ENCODE peak calls at places on chromosomes 13 and 19, in eight cellular contexts. N, P, U, A, I, Y, T and J are unnamed samples.

GRCh38 chr19:44685877-44686276 is 13.1 kb upstream of the CEACAM16 start:
- DNase-seq in U (no peak), A (no peak), P (no peak), N (no peak), Y (no peak), I (no peak), T (no peak), J (peak)

GRCh38 chr13:91017031-91017668 is 330.3 kb upstream of the MIR17HG start:
- DNase-seq in A (no peak), U (no peak), T (no peak), I (peak), N (peak), Y (peak), P (no peak), J (peak)

GRCh38 chr13:59745395-59745788 is 418.3 kb downstream of the DIAPH3 start:
- DNase-seq in T (no peak), U (no peak), I (no peak), N (no peak), P (no peak), A (no peak), Y (no peak), J (no peak)

GRCh38 chr19:5903054-5903501 is 512 bp downstream of the NDUFA11 start:
- DNase-seq in I (no peak), U (no peak), Y (no peak), T (no peak), P (no peak), N (peak), A (no peak), J (no peak)

GRCh38 chr13:83780201-83780600 is 102.1 kb downstream of the SLITRK1 start:
- DNase-seq in I (peak), P (no peak), T (no peak), N (peak), U (no peak), A (no peak), Y (no peak), J (no peak)

GRCh38 chr13:22735381-22735995 is 445.3 kb upstream of the SGCG start:
- DNase-seq in A (no peak), N (peak), I (no peak), T (no peak), Y (no peak), P (no peak), U (no peak), J (no peak)

GRCh38 chr13:40537146-40537895 is 129.1 kb downstream of the FOXO1 start:
- DNase-seq in Y (no peak), P (no peak), N (peak), U (no peak), A (no peak), T (no peak), I (peak), J (no peak)

GRCh38 chr13:46866150-46866549 is 30.7 kb downstream of the HTR2A start:
- DNase-seq in A (no peak), P (no peak), Y (no peak), I (no peak), T (no peak), U (no peak), N (peak), J (no peak)

GRCh38 chr13:57633950-57634828 is 2.6 kb downstream of the PCDH17 start:
- DNase-seq in N (peak), T (no peak), I (no peak), A (no peak), Y (peak), P (peak), U (no peak), J (peak)

GRCh38 chr13:35720290-35720689 is 243.8 kb upstream of the MAB21L1 start:
- DNase-seq in Y (no peak), T (no peak), I (no peak), A (no peak), U (no peak), P (no peak), N (no peak), J (no peak)

GRCh38 chr19:11010041-11010440 is 49.2 kb downstream of the SMARCA4 start:
- DNase-seq in T (no peak), P (no peak), Y (no peak), A (no peak), I (no peak), U (no peak), N (no peak), J (no peak)

GRCh38 chr13:97367016-97367415 is 67.0 kb upstream of the RAP2A start:
- DNase-seq in U (no peak), I (no peak), A (no peak), N (peak), T (no peak), P (no peak), Y (no peak), J (no peak)

GRCh38 chr19:40693150-40693788 is 2.8 kb upstream of the NUMBL start:
- DNase-seq in P (no peak), T (no peak), I (no peak), Y (no peak), N (no peak), A (no peak), U (no peak), J (no peak)

GRCh38 chr19:10713317-10713716 is 4.6 kb upstream of the DNM2 start:
- DNase-seq in T (no peak), I (no peak), U (no peak), Y (no peak), N (no peak), P (no peak), A (no peak), J (no peak)

GRCh38 chr19:2150794-2151338 is 500 bp downstream of the AP3D1 start:
- DNase-seq in T (no peak), I (no peak), U (no peak), N (peak), A (no peak), P (no peak), Y (no peak), J (no peak)

GRCh38 chr19:29086646-29087045 is 126.3 kb downstream of the UQCRFS1 start:
- DNase-seq in I (no peak), T (no peak), P (no peak), Y (no peak), A (no peak), U (no peak), N (no peak), J (no peak)

GRCh38 chr13:39259371-39259770 is 221.1 kb downstream of the NHLRC3 start:
- DNase-seq in N (no peak), A (no peak), T (no peak), I (no peak), Y (no peak), U (no peak), P (no peak), J (no peak)

GRCh38 chr19:45376045-45376724 is 5.8 kb upstream of the ERCC2 start:
- DNase-seq in T (no peak), U (no peak), A (no peak), Y (no peak), I (peak), N (peak), P (no peak), J (no peak)

GRCh38 chr19:40366697-40367561 is 18.4 kb downstream of the PLD3 start:
- DNase-seq in P (no peak), T (no peak), A (no peak), N (peak), Y (peak), U (no peak), I (no peak), J (peak)

GRCh38 chr13:75251188-75251587 is 230.8 kb downstream of the TBC1D4 start:
- DNase-seq in P (no peak), T (no peak), A (no peak), N (no peak), U (no peak), I (no peak), Y (no peak), J (no peak)

GRCh38 chr19:17526922-17527321 is 15.5 kb downstream of the PGLS start:
- DNase-seq in A (no peak), T (no peak), I (no peak), U (no peak), N (no peak), P (no peak), Y (no peak), J (no peak)